ENCODE peak calls at places on chromosomes 2 and 18, in eight cellular contexts. C is left ventricle myocardium inferior, F is breast epithelium, S is colonic mucosa, Q is stomach, A is endodermal cell, G is pancreas, V is tibial nerve. Y is an unnamed sample.
A peak's percentile ranks its signal among the peaks of the same experiment; 100 is the strongest.

GRCh38 chr2:237411683-237412349 is 2.1 kb downstream of the COL6A3 start:
- DNase-seq in C (no peak), F (no peak), S (no peak), Q (no peak), A (no peak), G (no peak), V (no peak), Y (no peak)

GRCh38 chr2:1884933-1885580 is 140.7 kb upstream of the PXDN start:
- DNase-seq in C (no peak), F (no peak), S (no peak), Q (no peak), A (no peak), G (no peak), V (peak; percentile 30), Y (peak; percentile 3)

GRCh38 chr2:181686566-181687185 is 6.4 kb upstream of the NEUROD1 start:
- DNase-seq in C (no peak), F (no peak), S (no peak), Q (no peak), A (no peak), G (no peak), V (no peak), Y (no peak)

GRCh38 chr2:85755122-85756027 is 1.6 kb downstream of the ATOH8 start:
- DNase-seq in C (peak; percentile 17), F (no peak), S (no peak), Q (no peak), A (no peak), G (no peak), V (no peak), Y (peak; percentile 49)

GRCh38 chr2:66305714-66306113 is 129.2 kb upstream of the MEIS1 start:
- DNase-seq in C (peak; percentile 76), F (peak; percentile 70), S (peak; percentile 22), Q (peak; percentile 36), A (no peak), G (peak; percentile 24), V (peak; percentile 59), Y (no peak)

GRCh38 chr2:50948691-50949090 is 83.2 kb downstream of the NRXN1 start:
- DNase-seq in C (no peak), F (no peak), S (no peak), Q (no peak), A (no peak), G (no peak), V (no peak), Y (no peak)

GRCh38 chr2:41199320-41199719 is 747.4 kb upstream of the SLC8A1 start:
- DNase-seq in C (no peak), F (no peak), S (no peak), Q (no peak), A (no peak), G (no peak), V (no peak), Y (no peak)

GRCh38 chr2:101041413-101041812 is 39.3 kb downstream of the RPL31 start:
- DNase-seq in C (no peak), F (no peak), S (no peak), Q (no peak), A (no peak), G (no peak), V (no peak), Y (no peak)

GRCh38 chr18:74139888-74140287 is 7.7 kb downstream of the FBXO15 start:
- DNase-seq in C (no peak), F (no peak), S (no peak), Q (no peak), A (no peak), G (no peak), V (no peak), Y (no peak)

GRCh38 chr18:37334494-37335125 is 231.0 kb downstream of the CELF4 start:
- DNase-seq in C (no peak), F (no peak), S (no peak), Q (no peak), A (no peak), G (no peak), V (no peak), Y (no peak)

GRCh38 chr2:210288376-210288775 is 26.6 kb downstream of the MYL1 start:
- DNase-seq in C (no peak), F (no peak), S (no peak), Q (no peak), A (no peak), G (no peak), V (no peak), Y (no peak)

GRCh38 chr18:9475643-9476580 is 599 bp downstream of the RALBP1 start:
- DNase-seq in C (no peak), F (no peak), S (no peak), Q (no peak), A (no peak), G (no peak), V (peak; percentile 17), Y (no peak)

GRCh38 chr2:64101141-64101591 is 43.1 kb downstream of the PELI1 start:
- DNase-seq in C (no peak), F (no peak), S (no peak), Q (no peak), A (no peak), G (no peak), V (no peak), Y (no peak)

GRCh38 chr2:667332-668000 is 9.7 kb downstream of the TMEM18 start:
- DNase-seq in C (no peak), F (no peak), S (no peak), Q (no peak), A (no peak), G (no peak), V (no peak), Y (no peak)

GRCh38 chr2:56077352-56077915 is 106.4 kb upstream of the CCDC85A start:
- DNase-seq in C (no peak), F (no peak), S (peak; percentile 19), Q (no peak), A (peak; percentile 82), G (peak; percentile 21), V (no peak), Y (no peak)

GRCh38 chr2:113407446-113408099 is 29.9 kb upstream of the ZNG1B start:
- DNase-seq in C (no peak), F (no peak), S (no peak), Q (no peak), A (no peak), G (no peak), V (no peak), Y (no peak)

GRCh38 chr2:216765810-216766259 is 70.5 kb upstream of the IGFBP5 start:
- DNase-seq in C (peak; percentile 33), F (no peak), S (no peak), Q (no peak), A (peak; percentile 91), G (no peak), V (no peak), Y (no peak)

GRCh38 chr2:72222829-72223564 is 75.3 kb upstream of the CYP26B1 start:
- DNase-seq in C (no peak), F (no peak), S (no peak), Q (no peak), A (no peak), G (no peak), V (no peak), Y (no peak)

DNA sequence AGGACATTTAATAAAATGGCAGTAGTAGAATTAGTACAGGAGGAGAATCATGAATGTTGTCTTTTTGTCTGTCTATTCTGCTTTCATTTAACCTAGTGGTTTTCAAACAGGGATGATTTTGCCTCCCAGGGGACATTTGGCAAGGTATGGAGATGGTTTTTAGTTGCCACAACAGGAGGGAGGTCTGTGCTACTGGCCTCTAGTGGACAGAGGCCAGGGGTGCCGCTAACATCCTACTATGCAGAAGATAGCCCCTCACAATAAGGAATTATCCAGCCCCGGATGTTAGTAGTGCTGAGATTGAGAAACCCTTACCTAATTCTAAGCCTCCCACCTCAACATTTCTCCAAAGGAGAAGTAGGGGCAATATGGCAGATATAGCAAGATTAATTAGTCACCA is 18.3 kb downstream of the FASTKD2 start:
- DNase-seq in C (no peak), F (no peak), S (no peak), Q (no peak), A (peak; percentile 76), G (no peak), V (no peak), Y (no peak)
- TF ChIP-seq CTCF in C (peak; percentile 55), F (no peak), S (no peak), Q (no peak), A (peak; percentile 89), G (no peak), V (no peak), Y (peak; percentile 35)

GRCh38 chr2:198994678-198995077 is 463.1 kb downstream of the SATB2 start:
- DNase-seq in C (no peak), F (no peak), S (no peak), Q (no peak), A (no peak), G (no peak), V (no peak), Y (no peak)

DNA sequence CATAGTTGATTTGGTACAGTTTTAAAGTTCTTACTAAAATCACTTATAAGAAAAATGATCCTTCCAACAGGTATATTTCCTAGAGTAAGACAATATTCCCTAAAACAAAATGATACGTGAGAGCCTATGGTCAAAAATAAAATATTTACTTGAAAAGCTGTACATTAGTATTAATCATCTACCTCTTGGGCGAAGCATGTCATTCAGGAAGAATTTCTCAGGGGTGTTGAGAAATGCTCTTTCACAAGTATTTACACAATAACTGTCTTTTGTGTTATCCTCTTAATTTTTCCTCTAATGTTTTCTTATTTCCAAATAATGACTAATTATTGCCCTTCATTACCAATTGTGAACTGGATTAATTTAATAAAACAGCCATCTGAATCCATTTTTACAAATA is 466.3 kb downstream of the SATB2 start:
- DNase-seq in C (no peak), F (no peak), S (no peak), Q (no peak), A (no peak), G (no peak), V (no peak), Y (no peak)
- H3K27ac ChIP-seq in C (no peak overlapping the region), F (no peak overlapping the region), S (no peak overlapping the region), Q (no peak overlapping the region), A (no peak overlapping the region), G (no peak overlapping the region), V (no peak overlapping the region), Y (no peak overlapping the region)

GRCh38 chr2:105455488-105455991 is 56.7 kb upstream of the FHL2 start:
- DNase-seq in C (no peak), F (peak; percentile 89), S (peak; percentile 76), Q (peak; percentile 74), A (no peak), G (no peak), V (peak; percentile 72), Y (no peak)

GRCh38 chr2:105458076-105458475 is 59.2 kb upstream of the FHL2 start:
- DNase-seq in C (no peak), F (no peak), S (no peak), Q (no peak), A (no peak), G (no peak), V (no peak), Y (no peak)

GRCh38 chr2:105450495-105450894 is 51.6 kb upstream of the FHL2 start:
- DNase-seq in C (no peak), F (no peak), S (no peak), Q (no peak), A (no peak), G (no peak), V (no peak), Y (no peak)

GRCh38 chr2:105451571-105452140 is 52.8 kb upstream of the FHL2 start:
- DNase-seq in C (no peak), F (no peak), S (no peak), Q (no peak), A (no peak), G (no peak), V (no peak), Y (no peak)

GRCh38 chr2:105454801-105455485 is 56.1 kb upstream of the FHL2 start:
- DNase-seq in C (no peak), F (peak; percentile 47), S (peak; percentile 58), Q (peak; percentile 52), A (peak; percentile 76), G (no peak), V (peak; percentile 28), Y (peak; percentile 32)
- TF ChIP-seq CTCF in C (peak; percentile 26), F (no peak), S (no peak), Q (no peak), A (peak; percentile 64), G (no peak), V (peak; percentile 12), Y (peak; percentile 32)

GRCh38 chr2:223901854-223902253 is 43.3 kb downstream of the WDFY1 start:
- DNase-seq in C (no peak), F (no peak), S (no peak), Q (no peak), A (no peak), G (no peak), V (no peak), Y (no peak)
- H3K27ac ChIP-seq in C (no peak overlapping the region), F (no peak overlapping the region), S (no peak overlapping the region), Q (no peak overlapping the region), A (no peak overlapping the region), G (no peak overlapping the region), V (no peak overlapping the region), Y (no peak overlapping the region)

Y was measured in right lobe of liver.